ENCODE peak calls at places on chromosomes 5 and 9, in ten cellular contexts. L is cardiac fibroblast, G is astrocyte of the spinal cord, K is choroid plexus epithelial cell, S is AG09309, W is endodermal cell, V is lung, X is fibroblast of villous mesenchyme, E is epithelial cell of proximal tubule, J is adrenal gland. A is an unnamed sample.

GRCh38 chr5:167232675-167233074 is 1058.8 kb upstream of the WWC1 start:
- DNase-seq in L (no peak), G (no peak), K (peak), S (no peak), W (no peak), V (no peak), X (no peak), E (no peak), J (no peak), A (no peak)

GRCh38 chr5:42566658-42567313 is 143.5 kb downstream of the GHR start:
- DNase-seq in L (peak), G (peak), K (peak), S (no peak), W (no peak), V (no peak), X (peak), E (no peak), J (no peak), A (peak)

GRCh38 chr9:77488439-77489126 is 159.5 kb downstream of the GNA14 start:
- DNase-seq in L (peak), G (peak), K (peak), S (no peak), W (peak), V (no peak), X (peak), E (no peak), J (no peak), A (no peak)

GRCh38 chr9:19994296-19994695 is 205.5 kb upstream of the SLC24A2 start:
- DNase-seq in L (no peak), G (peak), K (no peak), S (peak), W (no peak), V (no peak), X (no peak), E (peak), J (no peak), A (peak)

GRCh38 chr5:136036293-136036911 is 7.6 kb downstream of the TGFBI start:
- DNase-seq in L (no peak), G (no peak), K (no peak), S (no peak), W (peak), V (no peak), X (peak), E (no peak), J (no peak), A (no peak)

GRCh38 chr5:146441896-146442295 is 5.2 kb upstream of the TCERG1 start:
- DNase-seq in L (no peak), G (no peak), K (no peak), S (no peak), W (no peak), V (no peak), X (no peak), E (no peak), J (no peak), A (no peak)

GRCh38 chr9:127181595-127182190 is 59.3 kb upstream of the ANGPTL2 start:
- DNase-seq in L (no peak), G (no peak), K (no peak), S (no peak), W (peak), V (no peak), X (no peak), E (no peak), J (no peak), A (no peak)

GRCh38 chr9:4346111-4346510 is 46.2 kb upstream of the GLIS3 start:
- DNase-seq in L (no peak), G (no peak), K (no peak), S (no peak), W (no peak), V (no peak), X (no peak), E (no peak), J (no peak), A (no peak)

GRCh38 chr5:75049581-75050274 is 2.6 kb downstream of the GCNT4 start:
- DNase-seq in L (peak), G (peak), K (peak), S (no peak), W (peak), V (peak), X (peak), E (peak), J (peak), A (no peak)

GRCh38 chr5:9455826-9456434 is 89.9 kb downstream of the SEMA5A start:
- DNase-seq in L (no peak), G (no peak), K (no peak), S (no peak), W (peak), V (no peak), X (no peak), E (no peak), J (no peak), A (no peak)

GRCh38 chr9:137370865-137371520 is 52.0 kb downstream of the EXD3 start:
- DNase-seq in L (no peak), G (peak), K (no peak), S (no peak), W (peak), V (no peak), X (no peak), E (no peak), J (no peak), A (no peak)

GRCh38 chr5:144191998-144192397 is 21.3 kb downstream of the KCTD16 start:
- DNase-seq in L (peak), G (peak), K (peak), S (no peak), W (no peak), V (no peak), X (peak), E (peak), J (no peak), A (no peak)

GRCh38 chr5:6384856-6385255 is 6.5 kb upstream of the MED10 start:
- DNase-seq in L (no peak), G (no peak), K (no peak), S (no peak), W (peak), V (no peak), X (no peak), E (no peak), J (no peak), A (no peak)

GRCh38 chr9:33297455-33297854 is 7.1 kb downstream of the NFX1 start:
- DNase-seq in L (no peak), G (no peak), K (peak), S (no peak), W (no peak), V (peak), X (no peak), E (no peak), J (peak), A (no peak)

GRCh38 chr5:124655943-124656459 is 90.4 kb downstream of the ZNF608 start:
- DNase-seq in L (peak), G (peak), K (peak), S (no peak), W (no peak), V (peak), X (peak), E (peak), J (no peak), A (peak)

GRCh38 chr5:56060276-56061110 is 65.7 kb upstream of the IL6ST start:
- DNase-seq in L (peak), G (no peak), K (no peak), S (no peak), W (no peak), V (no peak), X (no peak), E (no peak), J (no peak), A (no peak)

GRCh38 chr9:134332841-134333233 is 6.6 kb downstream of the RXRA start:
- DNase-seq in L (no peak), G (no peak), K (no peak), S (no peak), W (no peak), V (no peak), X (no peak), E (no peak), J (no peak), A (no peak)

GRCh38 chr5:145811834-145812625 is 23.1 kb downstream of the PRELID2 start:
- DNase-seq in L (peak), G (peak), K (peak), S (no peak), W (no peak), V (no peak), X (peak), E (no peak), J (peak), A (no peak)

GRCh38 chr9:76717611-76718010 is 46.6 kb upstream of the PCA3 start:
- DNase-seq in L (peak), G (no peak), K (no peak), S (no peak), W (no peak), V (no peak), X (no peak), E (no peak), J (no peak), A (no peak)

GRCh38 chr9:30299126-30299780 is 2085.2 kb upstream of the ACO1 start:
- DNase-seq in L (no peak), G (no peak), K (no peak), S (no peak), W (no peak), V (no peak), X (no peak), E (no peak), J (no peak), A (no peak)

GRCh38 chr5:61732796-61733195 is 400.7 kb downstream of the ZSWIM6 start:
- DNase-seq in L (no peak), G (no peak), K (no peak), S (no peak), W (no peak), V (no peak), X (no peak), E (no peak), J (no peak), A (no peak)

GRCh38 chr9:129336601-129337286 is 158.7 kb upstream of the IER5L start:
- DNase-seq in L (peak), G (peak), K (peak), S (peak), W (peak), V (peak), X (peak), E (no peak), J (no peak), A (peak)

GRCh38 chr5:149651686-149652085 is 70.4 kb downstream of the ARHGEF37 start:
- DNase-seq in L (no peak), G (no peak), K (no peak), S (no peak), W (peak), V (no peak), X (no peak), E (no peak), J (no peak), A (no peak)

GRCh38 chr9:114671605-114672004 is 10.4 kb downstream of the TEX48 start:
- DNase-seq in L (no peak), G (peak), K (no peak), S (no peak), W (no peak), V (no peak), X (no peak), E (no peak), J (no peak), A (peak)

GRCh38 chr5:39947657-39948056 is 522.9 kb upstream of the DAB2 start:
- DNase-seq in L (peak), G (peak), K (peak), S (no peak), W (no peak), V (no peak), X (peak), E (no peak), J (no peak), A (peak)

GRCh38 chr5:125134216-125135081 is 388.0 kb upstream of the ZNF608 start:
- DNase-seq in L (peak), G (peak), K (peak), S (peak), W (no peak), V (no peak), X (peak), E (peak), J (no peak), A (no peak)

GRCh38 chr9:36401179-36401740 is 1.2 kb upstream of the RNF38 start:
- DNase-seq in L (peak), G (peak), K (peak), S (no peak), W (no peak), V (no peak), X (peak), E (no peak), J (no peak), A (peak)

GRCh38 chr5:60541980-60542379 is 158.0 kb downstream of the DEPDC1B start:
- DNase-seq in L (peak), G (peak), K (peak), S (peak), W (no peak), V (no peak), X (peak), E (peak), J (no peak), A (no peak)

GRCh38 chr5:77356740-77357139 is 135.4 kb downstream of the WDR41 start:
- DNase-seq in L (no peak), G (peak), K (peak), S (peak), W (no peak), V (no peak), X (peak), E (peak), J (no peak), A (peak)

GRCh38 chr9:84953797-84954695 is 284.5 kb downstream of the NTRK2 start:
- DNase-seq in L (peak), G (peak), K (peak), S (no peak), W (peak), V (peak), X (peak), E (no peak), J (peak), A (peak)

GRCh38 chr5:179326176-179326997 is 18.9 kb downstream of the ADAMTS2 start:
- DNase-seq in L (peak), G (peak), K (peak), S (peak), W (peak), V (no peak), X (peak), E (no peak), J (no peak), A (no peak)

GRCh38 chr5:13957032-13957645 is 12.7 kb upstream of the DNAH5 start:
- DNase-seq in L (peak), G (peak), K (peak), S (peak), W (peak), V (no peak), X (peak), E (peak), J (no peak), A (peak)
- TF ChIP-seq CTCF in L (peak), G (peak), K (peak), S (peak), W (peak), V (peak), X (peak), E (peak), J (peak), A (peak)

GRCh38 chr5:80408976-80409926 is 1.4 kb downstream of the ZFYVE16 start:
- DNase-seq in L (peak), G (peak), K (peak), S (no peak), W (no peak), V (no peak), X (peak), E (no peak), J (no peak), A (no peak)

GRCh38 chr5:80408475-80408875 is 611 bp downstream of the ZFYVE16 start:
- DNase-seq in L (peak), G (no peak), K (peak), S (no peak), W (peak), V (no peak), X (peak), E (no peak), J (peak), A (peak)

GRCh38 chr5:80411589-80412219 is 3.8 kb downstream of the ZFYVE16 start:
- DNase-seq in L (peak), G (no peak), K (no peak), S (no peak), W (no peak), V (no peak), X (peak), E (no peak), J (no peak), A (no peak)

GRCh38 chr5:80406980-80407734 is 707 bp upstream of the ZFYVE16 start:
- DNase-seq in L (peak), G (no peak), K (peak), S (no peak), W (peak), V (no peak), X (peak), E (no peak), J (peak), A (no peak)

DNA sequence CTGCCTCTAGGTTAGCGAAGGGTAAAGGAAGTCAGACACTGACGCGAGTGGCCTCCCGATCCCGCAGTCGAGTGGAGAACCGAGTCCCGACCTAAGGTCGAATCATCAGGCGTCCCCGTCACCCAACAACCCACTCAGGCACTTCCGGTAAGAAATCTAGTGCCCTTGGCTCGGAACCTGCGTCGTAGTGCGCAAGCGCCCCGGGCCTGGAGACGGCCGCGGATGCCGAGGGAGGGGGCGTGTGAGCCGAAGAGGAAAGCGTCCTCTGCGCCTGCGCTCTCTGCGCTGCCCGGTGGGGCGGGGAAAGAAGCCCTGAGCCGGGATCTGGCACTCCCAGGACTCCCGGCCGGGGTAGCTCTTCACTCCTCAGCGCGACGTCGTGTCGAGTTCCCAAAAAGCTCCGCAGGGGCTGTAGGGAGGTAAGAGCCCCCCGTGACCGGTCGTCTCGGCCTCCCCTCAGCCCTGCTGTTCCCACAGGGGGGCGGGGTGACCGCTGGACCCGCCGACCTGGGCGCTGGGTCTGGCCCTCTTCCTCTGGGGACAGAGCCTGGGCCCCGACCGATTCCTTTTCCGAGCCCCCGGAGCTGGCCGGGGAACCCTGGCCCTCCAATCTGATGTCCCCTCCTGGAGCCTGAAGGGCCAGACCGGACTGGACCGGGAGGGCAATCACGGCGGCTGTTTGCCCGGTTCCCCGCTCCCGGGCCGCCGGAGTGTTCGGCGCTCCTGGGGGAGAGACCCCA is at the start of gene ZFYVE16:
- DNase-seq in L (peak), G (peak), K (peak), S (peak), W (peak), V (peak), X (peak), E (peak), J (peak), A (peak)
- TF ChIP-seq CTCF in L (no peak), G (no peak), K (peak), S (peak), W (peak), V (no peak), X (peak), E (no peak), J (peak), A (peak)

GRCh38 chr5:174490717-174491116 is 233.7 kb upstream of the MSX2 start:
- DNase-seq in L (no peak), G (no peak), K (no peak), S (no peak), W (no peak), V (no peak), X (no peak), E (no peak), J (no peak), A (no peak)

GRCh38 chr5:174489920-174490597 is 234.3 kb upstream of the MSX2 start:
- DNase-seq in L (no peak), G (no peak), K (no peak), S (no peak), W (no peak), V (no peak), X (no peak), E (no peak), J (no peak), A (no peak)

GRCh38 chr5:174491265-174491664 is 233.1 kb upstream of the MSX2 start:
- DNase-seq in L (no peak), G (no peak), K (no peak), S (no peak), W (no peak), V (no peak), X (no peak), E (no peak), J (no peak), A (no peak)

GRCh38 chr5:174491761-174492350 is 232.5 kb upstream of the MSX2 start:
- DNase-seq in L (no peak), G (no peak), K (no peak), S (no peak), W (no peak), V (no peak), X (no peak), E (no peak), J (no peak), A (no peak)

GRCh38 chr5:174489233-174489632 is 235.1 kb upstream of the MSX2 start:
- DNase-seq in L (no peak), G (no peak), K (no peak), S (no peak), W (no peak), V (no peak), X (no peak), E (no peak), J (no peak), A (no peak)
- TF ChIP-seq CTCF in L (no peak), G (no peak), K (no peak), S (no peak), W (no peak), V (no peak), X (no peak), E (no peak), J (no peak), A (no peak)

DNA sequence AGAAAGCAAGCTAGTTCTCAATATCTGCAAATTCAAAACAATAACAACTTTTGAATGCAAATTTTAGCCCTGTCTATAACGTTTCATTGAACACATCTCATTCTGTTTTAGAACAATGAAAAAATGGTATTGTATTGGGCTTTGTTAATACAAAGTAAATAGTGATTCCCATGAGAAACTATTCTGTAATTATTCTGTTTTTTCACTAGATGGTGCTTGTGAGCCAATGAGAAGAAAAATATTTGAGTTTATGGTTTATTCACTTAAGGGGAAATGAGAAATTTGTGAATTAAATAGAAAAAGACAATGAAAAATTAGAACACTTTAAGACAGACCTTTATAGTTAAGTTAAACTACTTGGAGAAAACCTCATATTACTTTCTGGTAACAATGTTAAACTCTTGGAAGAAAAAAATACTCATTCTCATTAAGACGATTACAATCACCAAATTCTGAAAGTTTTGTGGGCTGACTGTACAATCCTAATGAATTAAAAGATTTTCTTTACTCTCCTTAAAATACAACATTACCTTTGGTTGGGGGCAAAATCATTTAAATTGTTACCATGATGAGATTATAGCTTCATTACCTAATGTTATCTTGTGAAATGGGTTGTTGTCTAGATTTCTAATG is 127.0 kb downstream of the NNT start:
- DNase-seq in L (peak), G (peak), K (peak), S (peak), W (no peak), V (no peak), X (peak), E (no peak), J (no peak), A (no peak)
- TF ChIP-seq CTCF in L (peak), G (peak), K (peak), S (peak), W (peak), V (no peak), X (peak), E (peak), J (peak), A (no peak)

GRCh38 chr5:101045689-101046088 is 142.6 kb upstream of the ST8SIA4 start:
- DNase-seq in L (peak), G (peak), K (peak), S (no peak), W (no peak), V (no peak), X (peak), E (no peak), J (no peak), A (peak)
- TF ChIP-seq CTCF in L (no peak), G (peak), K (peak), S (no peak), W (peak), V (peak), X (peak), E (no peak), J (no peak), A (no peak)

DNA sequence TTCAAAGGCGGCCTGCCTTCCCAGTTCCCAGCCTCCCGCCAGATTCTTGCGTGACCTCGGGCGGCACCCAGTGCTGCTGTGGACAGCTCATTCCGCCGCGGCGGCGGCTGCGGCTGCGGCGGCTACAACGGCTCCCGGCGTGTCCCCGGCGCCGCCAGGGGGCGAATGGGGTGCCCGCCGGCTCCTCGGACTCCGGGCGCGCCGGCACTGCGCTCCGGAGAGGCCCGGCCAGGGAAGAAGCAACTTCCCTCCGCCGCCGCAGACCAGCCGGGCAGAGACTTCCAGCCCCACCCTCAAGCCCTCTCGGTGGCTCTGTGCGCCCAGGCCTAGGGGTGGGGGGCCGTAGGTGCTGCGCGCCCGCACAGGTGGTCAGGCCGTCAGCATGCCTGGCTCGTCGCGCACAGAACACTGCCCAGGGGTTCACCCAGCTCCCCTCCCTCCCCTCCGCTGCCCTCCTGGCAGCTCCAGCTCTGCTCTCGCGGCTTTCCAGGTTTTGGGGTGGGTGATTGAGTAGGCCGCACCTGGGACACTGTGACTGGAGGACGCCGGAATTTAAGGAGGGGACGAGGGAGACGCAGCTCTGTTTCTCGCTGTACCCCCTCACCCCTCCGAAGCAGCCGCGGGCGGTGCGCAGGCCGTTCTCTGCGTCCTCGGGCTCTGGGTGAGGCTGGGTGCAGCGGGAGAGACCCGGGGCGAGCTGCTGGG is 20.2 kb downstream of the IGIP start:
- DNase-seq in L (peak), G (peak), K (peak), S (no peak), W (peak), V (peak), X (peak), E (no peak), J (peak), A (no peak)
- TF ChIP-seq CTCF in L (peak), G (peak), K (peak), S (peak), W (peak), V (peak), X (peak), E (peak), J (peak), A (peak)